ENCODE peak calls at places on chromosomes 11 and 22, in five cellular contexts. D is mesenchymal stem cell, I is mesendoderm, F is IMR-90, Q is H1. W is an unnamed sample.

GRCh38 chr11:8017894-8018741 is 31.0 kb downstream of the EIF3F start:
- DNase-seq in D (peak; percentile 40), I (no peak), F (no peak), Q (no peak), W (no peak)

GRCh38 chr11:32821517-32821916 is 8.2 kb upstream of the PRRG4 start:
- DNase-seq in D (no peak), I (no peak), F (no peak), Q (no peak), W (peak; percentile 26)

GRCh38 chr11:119501777-119502405 is 78.9 kb upstream of the THY1 start:
- DNase-seq in D (no peak), I (no peak), F (no peak), Q (no peak), W (no peak)

GRCh38 chr22:41939981-41940852 is 6.7 kb downstream of the CENPM start:
- DNase-seq in D (peak; percentile 29), I (no peak), F (no peak), Q (no peak), W (no peak)

GRCh38 chr11:114065094-114065493 is 5.6 kb downstream of the ZBTB16 start:
- DNase-seq in D (no peak), I (no peak), F (no peak), Q (no peak), W (no peak)

GRCh38 chr11:80993561-80993960 is 1552.7 kb upstream of the TENM4 start:
- DNase-seq in D (peak; percentile 14), I (peak; percentile 73), F (no peak), Q (no peak), W (no peak)

GRCh38 chr11:126268708-126269579 is at the start of the genes FOXRED1 and SRPRA:
- DNase-seq in D (peak; percentile 99), I (peak; percentile 100), F (peak; percentile 99), Q (peak; percentile 98), W (peak; percentile 99)

GRCh38 chr11:127859941-127860354 is 727.4 kb downstream of the ETS1 start:
- DNase-seq in D (no peak), I (no peak), F (no peak), Q (no peak), W (peak; percentile 6)

GRCh38 chr11:126046796-126047195 is 15.9 kb downstream of the CDON start:
- DNase-seq in D (no peak), I (no peak), F (no peak), Q (no peak), W (no peak)

GRCh38 chr11:82225930-82226329 is 507.7 kb downstream of the FAM181B start:
- DNase-seq in D (no peak), I (peak; percentile 47), F (no peak), Q (no peak), W (no peak)

GRCh38 chr11:10118830-10119229 is 175.2 kb downstream of the SBF2 start:
- DNase-seq in D (no peak), I (no peak), F (no peak), Q (no peak), W (no peak)

GRCh38 chr22:29312218-29313125 is 3.0 kb downstream of the RASL10A start:
- DNase-seq in D (no peak), I (no peak), F (no peak), Q (no peak), W (no peak)
- H3K9ac ChIP-seq in D (no peak overlapping the region), I (no peak overlapping the region), F (no peak overlapping the region), Q (no peak overlapping the region), W (no peak overlapping the region)

DNA sequence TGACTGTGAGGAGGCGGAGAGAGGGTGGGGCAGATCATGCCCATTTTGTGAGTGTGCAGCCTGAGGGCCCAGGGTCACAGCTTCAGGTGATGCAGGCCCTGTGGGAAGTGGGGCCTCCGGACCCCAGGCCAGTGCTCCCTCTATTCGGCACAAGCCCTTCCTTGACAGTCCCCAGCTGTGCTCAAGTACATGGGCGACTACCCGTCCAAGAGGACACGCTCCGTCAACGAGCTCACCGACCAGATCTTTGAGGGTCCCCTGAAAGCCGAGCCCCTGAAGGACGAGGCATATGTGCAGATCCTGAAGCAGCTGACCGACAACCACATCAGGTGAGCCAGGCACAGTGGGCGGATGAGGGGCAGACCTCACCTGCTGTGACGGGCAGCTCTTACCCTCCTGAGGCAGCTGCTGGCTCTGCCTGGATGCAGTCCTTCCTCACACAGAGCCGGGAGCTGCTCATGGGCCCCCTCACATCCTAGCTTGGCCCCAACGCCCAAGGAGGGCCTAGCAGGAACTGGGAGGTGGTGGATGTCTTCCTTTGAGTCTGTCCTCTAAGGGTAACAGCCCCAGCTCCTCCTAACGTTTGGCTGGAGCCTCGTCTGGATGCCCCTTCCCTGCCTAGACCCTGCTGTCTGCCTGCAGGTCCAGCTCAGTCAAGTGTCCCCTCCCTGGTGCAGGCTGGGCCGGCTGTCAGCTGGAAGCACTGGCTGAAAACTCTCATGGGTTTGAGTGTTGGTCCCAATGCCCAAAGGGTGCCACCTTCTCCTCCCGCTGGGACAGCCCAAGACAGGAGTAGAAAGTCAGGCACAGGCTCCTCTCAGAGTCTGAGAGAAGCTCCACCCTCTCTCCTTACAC is 76.1 kb downstream of the MYO7A start:
- DNase-seq in D (no peak), I (no peak), F (no peak), Q (no peak), W (no peak)
- H2BK120ac ChIP-seq in D (no peak overlapping the region), I (no peak overlapping the region), F (no peak overlapping the region), Q (no peak overlapping the region), W (no peak overlapping the region)

DNA sequence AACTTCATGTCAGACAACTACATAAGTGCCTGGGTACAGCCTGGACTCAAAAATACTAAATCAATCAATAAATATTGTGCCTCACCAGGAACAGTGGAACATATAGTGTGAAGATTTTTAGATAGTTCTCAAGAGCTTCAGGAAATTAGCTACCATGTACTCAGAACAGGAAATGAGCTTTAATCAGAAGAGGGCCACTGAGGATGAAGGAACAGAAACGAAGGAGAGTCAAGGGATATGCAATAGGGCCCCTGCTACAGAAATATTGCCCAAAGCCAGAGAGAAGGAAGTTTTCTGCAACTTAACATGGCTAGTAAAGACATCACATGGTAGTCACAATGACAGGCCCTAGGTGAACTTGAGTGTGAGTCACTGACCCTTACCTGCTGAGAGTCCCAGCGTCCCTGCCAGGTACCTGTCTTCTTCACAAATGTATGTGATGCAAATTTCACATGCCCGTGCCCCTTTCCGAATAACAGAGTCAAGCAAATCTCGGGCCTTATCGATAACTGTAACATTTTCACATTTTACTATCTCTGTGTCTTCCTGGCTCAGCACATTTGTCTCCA is 25.2 kb upstream of the CARD16 start:
- DNase-seq in D (no peak), I (no peak), F (no peak), Q (no peak), W (no peak)
- H3K4me3 ChIP-seq in D (no peak overlapping the region), I (no peak overlapping the region), F (no peak overlapping the region), Q (no peak overlapping the region), W (no peak overlapping the region)

DNA sequence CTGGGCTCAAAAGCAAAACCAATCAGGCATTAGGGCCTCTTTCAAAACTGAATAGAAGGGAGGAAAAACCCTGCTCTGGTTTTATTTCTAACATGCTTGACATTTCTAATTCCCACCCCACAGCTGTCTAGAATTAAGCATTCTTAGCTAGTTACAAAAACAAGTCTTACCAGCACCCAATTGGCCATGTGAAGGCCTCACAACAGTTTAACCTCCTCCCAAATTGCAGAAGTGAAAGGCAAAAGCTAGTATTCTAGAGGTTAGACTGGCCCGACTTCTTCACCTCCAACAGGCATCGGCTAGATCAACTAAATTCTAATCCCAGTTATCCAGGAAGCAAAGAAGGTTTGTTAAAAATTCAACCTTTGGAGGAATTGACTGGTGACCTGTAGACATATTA is 6.5 kb downstream of the SF1 start:
- DNase-seq in D (no peak), I (no peak), F (no peak), Q (no peak), W (no peak)
- H3K9ac ChIP-seq in D (peak overlapping the region; percentile 25), I (no peak overlapping the region), F (no peak overlapping the region), Q (no peak overlapping the region), W (no peak overlapping the region)

DNA sequence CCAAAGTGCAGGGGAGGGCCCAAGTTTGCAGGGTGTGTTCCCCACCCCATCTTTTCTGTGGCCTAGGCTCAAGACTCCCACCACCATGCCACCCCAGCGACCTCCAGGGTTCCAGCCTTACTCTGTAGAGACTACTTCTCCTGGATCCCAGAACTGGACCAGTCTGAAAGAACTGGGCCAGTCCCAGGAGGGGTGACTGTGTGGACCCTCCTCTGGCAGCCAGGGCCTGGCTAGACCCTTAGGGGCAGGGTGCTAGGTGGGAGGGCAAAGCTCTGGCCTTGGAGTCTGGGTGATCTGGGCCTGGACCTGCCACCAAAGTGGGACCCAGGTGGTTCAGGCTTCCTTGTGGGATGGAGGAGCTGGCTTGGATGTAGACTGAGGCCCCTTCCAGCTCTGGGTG is 41.8 kb upstream of the ACCSL start:
- DNase-seq in D (no peak), I (no peak), F (no peak), Q (no peak), W (no peak)
- H2BK120ac ChIP-seq in D (no peak overlapping the region), I (no peak overlapping the region), F (no peak overlapping the region), Q (no peak overlapping the region), W (no peak overlapping the region)

DNA sequence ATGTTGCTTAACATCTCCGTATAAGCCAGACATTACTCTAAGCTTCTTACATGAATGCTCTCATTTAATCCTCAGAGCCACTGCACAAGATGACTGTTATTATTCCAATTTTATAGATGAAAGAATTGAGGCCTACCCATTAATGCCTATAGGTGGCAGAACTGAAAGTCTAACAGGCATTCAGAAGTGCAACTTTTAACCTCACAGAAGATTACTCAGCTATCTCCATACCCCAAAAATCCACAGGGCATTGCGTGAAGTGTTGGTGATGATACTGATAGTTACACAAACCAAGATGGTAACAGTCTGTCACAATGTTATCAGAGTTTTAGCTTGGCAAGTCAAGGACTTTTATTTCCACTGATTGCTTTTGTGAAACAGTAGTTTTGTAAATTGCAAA is 130.5 kb downstream of the ARHGAP42 start:
- DNase-seq in D (no peak), I (peak; percentile 68), F (no peak), Q (no peak), W (no peak)
- H3K4me3 ChIP-seq in D (no peak overlapping the region), I (no peak overlapping the region), F (no peak overlapping the region), Q (no peak overlapping the region), W (no peak overlapping the region)

GRCh38 chr22:40374567-40374966 is 4.2 kb downstream of the SGSM3 start:
- DNase-seq in D (no peak), I (no peak), F (no peak), Q (no peak), W (no peak)
- H3K9ac ChIP-seq in D (no peak overlapping the region), I (no peak overlapping the region), F (no peak overlapping the region), Q (no peak overlapping the region), W (no peak overlapping the region)